ENCODE peak calls at places on chromosomes 3 and 15, in seven cellular contexts. O is activated CD4-positive, CD25-positive, alpha-beta regulatory T cell treated with anti-CD3 and anti-CD28 coated beads, Interleukin-2, amount 50 U/mL, for 72 hours; B is Calu3; T is stimulated activated CD4-positive, alpha-beta T cell treated with anti-CD3 and anti-CD28 coated beads, TNF-alpha, amount 100 ng/mL, for 48 hours; Z is stomach; R is NCI-H187 treated with DMSO at 0.1 percent for 48 hours; C is iPS DF 6.9. J is an unnamed sample.

GRCh38 chr3:171837698-171838097 is 5.5 kb upstream of the TMEM212 start:
- DNase-seq in O (no peak), B (no peak), T (no peak), Z (no peak), R (no peak), C (no peak), J (no peak)

GRCh38 chr15:55387027-55387426 is 21.1 kb downstream of the CCPG1 start:
- DNase-seq in O (no peak), B (no peak), T (no peak), Z (no peak), R (no peak), C (no peak), J (no peak)

GRCh38 chr3:50422153-50422552 is 62.8 kb upstream of the TMEM115 start:
- DNase-seq in O (no peak), B (no peak), T (no peak), Z (no peak), R (no peak), C (no peak), J (no peak)

GRCh38 chr3:94184781-94185180 is 121.9 kb downstream of the NSUN3 start:
- DNase-seq in O (no peak), B (no peak), T (no peak), Z (no peak), R (no peak), C (no peak), J (no peak)

GRCh38 chr3:52001443-52001974 is 5.8 kb upstream of the RPL29 start:
- DNase-seq in O (peak), B (peak), T (peak), Z (peak), R (no peak), C (peak), J (peak)

GRCh38 chr3:59607628-59608027 is 557.8 kb upstream of the CFAP20DC start:
- DNase-seq in O (no peak), B (no peak), T (no peak), Z (no peak), R (no peak), C (no peak), J (no peak)

GRCh38 chr15:89662893-89663673 is 7.8 kb upstream of the KIF7 start:
- DNase-seq in O (no peak), B (peak), T (no peak), Z (peak), R (no peak), C (no peak), J (no peak)

GRCh38 chr3:124442463-124442862 is 287.8 kb upstream of the UMPS start:
- DNase-seq in O (no peak), B (no peak), T (no peak), Z (no peak), R (no peak), C (no peak), J (no peak)

GRCh38 chr3:65902304-65902793 is 136.4 kb downstream of the MAGI1 start:
- DNase-seq in O (no peak), B (no peak), T (no peak), Z (peak), R (no peak), C (peak), J (no peak)

GRCh38 chr3:101533603-101533968 is 20.6 kb upstream of the SENP7 start:
- DNase-seq in O (no peak), B (no peak), T (no peak), Z (no peak), R (no peak), C (no peak), J (no peak)

GRCh38 chr3:185253645-185254410 is at the start of gene EHHADH:
- DNase-seq in O (peak), B (peak), T (peak), Z (peak), R (no peak), C (peak), J (peak)